ENCODE peak calls at places on chromosomes 2 and 18, in seven cellular contexts. F is astrocyte, B is transverse colon, V is lower leg skin, E is fibroblast of lung, Q is AG04450, I is PC-9. W is an unnamed sample.

GRCh38 chr2:120702751-120703150 is 32.9 kb upstream of the GLI2 start:
- DNase-seq in V (no peak), Q (no peak), E (no peak), I (no peak), B (no peak), F (no peak), W (no peak)

GRCh38 chr2:95728878-95729511 is 137.2 kb downstream of the TRIM43 start:
- DNase-seq in Q (peak; percentile 79), V (no peak), B (peak; percentile 69), F (peak; percentile 67), E (peak; percentile 93), I (peak; percentile 82), W (peak; percentile 15)

GRCh38 chr2:235078914-235079472 is 127.2 kb downstream of the SH3BP4 start:
- DNase-seq in V (peak; percentile 13), F (no peak), I (no peak), E (no peak), Q (no peak), B (no peak), W (no peak)

GRCh38 chr2:212845941-212846340 is 305.5 kb downstream of the IKZF2 start:
- DNase-seq in Q (peak; percentile 27), V (no peak), B (no peak), I (no peak), F (peak; percentile 76), E (peak; percentile 76), W (no peak)

GRCh38 chr18:68928762-68929675 is 131.1 kb downstream of the CCDC102B start:
- DNase-seq in E (no peak), F (no peak), B (no peak), Q (no peak), I (no peak), V (no peak), W (no peak)

GRCh38 chr2:230472619-230473018 is 56.6 kb downstream of the SP100 start:
- DNase-seq in I (peak; percentile 39), E (peak; percentile 37), B (no peak), Q (no peak), F (peak; percentile 71), V (no peak), W (peak; percentile 38)

GRCh38 chr2:219225350-219225749 is 4.1 kb downstream of the ATG9A start:
- DNase-seq in E (no peak), F (no peak), Q (no peak), I (no peak), B (no peak), V (no peak), W (no peak)

GRCh38 chr2:96819101-96819875 is 3.2 kb downstream of the CNNM3 start:
- DNase-seq in Q (no peak), F (no peak), I (no peak), E (no peak), V (no peak), B (peak; percentile 81), W (no peak)

GRCh38 chr2:139411236-139411635 is 631.0 kb upstream of the NXPH2 start:
- DNase-seq in I (no peak), E (no peak), V (no peak), F (no peak), B (no peak), Q (no peak), W (no peak)

GRCh38 chr2:3759766-3760165 is 56.4 kb downstream of the DCDC2C start:
- DNase-seq in Q (no peak), F (no peak), I (no peak), E (no peak), V (no peak), B (no peak), W (no peak)

GRCh38 chr18:73577365-73577764 is 570.3 kb downstream of the FBXO15 start:
- DNase-seq in B (no peak), V (no peak), Q (peak; percentile 6), E (peak; percentile 35), F (peak; percentile 53), I (no peak), W (no peak)

GRCh38 chr2:240711701-240712100 is 20.0 kb downstream of the AQP12A start:
- DNase-seq in Q (no peak), V (no peak), F (no peak), E (no peak), B (no peak), I (no peak), W (no peak)

GRCh38 chr2:43604674-43605073 is 8.8 kb upstream of the THADA start:
- DNase-seq in F (no peak), Q (no peak), V (no peak), I (no peak), B (no peak), E (no peak), W (no peak)

GRCh38 chr2:43605851-43606250 is 10.0 kb upstream of the THADA start:
- DNase-seq in V (no peak), E (peak; percentile 22), B (no peak), I (no peak), F (no peak), Q (no peak), W (no peak)

GRCh38 chr2:43610361-43610760 is 14.5 kb upstream of the THADA start:
- DNase-seq in F (no peak), V (no peak), Q (no peak), B (no peak), E (no peak), I (no peak), W (no peak)

GRCh38 chr2:43609304-43609883 is 13.6 kb upstream of the THADA start:
- DNase-seq in F (no peak), Q (no peak), V (no peak), E (peak; percentile 62), B (peak; percentile 21), I (peak; percentile 49), W (no peak)

DNA sequence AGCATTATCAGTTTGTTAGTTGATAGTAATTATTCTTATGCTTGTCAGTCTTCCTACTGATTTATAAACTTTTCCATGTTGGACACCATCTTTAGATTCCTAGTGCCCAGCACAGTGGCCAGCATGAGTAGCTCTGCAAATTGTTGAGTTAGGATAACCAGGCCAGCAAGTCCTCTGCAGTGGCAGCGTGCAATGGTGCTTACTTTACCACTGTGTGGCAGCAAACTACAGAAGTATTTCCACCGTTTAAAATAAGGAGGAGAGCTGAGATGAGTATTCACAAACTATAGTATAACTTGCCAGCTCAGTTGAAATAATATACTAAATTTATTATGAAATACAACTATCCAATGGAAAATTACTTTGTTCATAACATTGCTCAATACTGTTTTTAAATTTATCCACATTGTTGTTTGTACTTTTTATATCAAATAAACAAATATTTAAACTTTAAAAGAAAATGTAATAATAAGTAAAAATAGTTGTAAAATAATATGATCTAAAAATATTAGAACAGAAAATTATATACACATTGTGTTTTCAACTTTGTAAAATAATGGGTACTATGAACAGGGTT is 9.3 kb upstream of the THADA start:
- DNase-seq in V (no peak), F (peak; percentile 39), E (peak; percentile 77), I (peak; percentile 53), B (peak; percentile 14), Q (no peak), W (no peak)
- TF ChIP-seq CTCF in V (no peak), F (peak; percentile 72), E (peak; percentile 73), I (peak; percentile 73), B (peak; percentile 19), Q (peak; percentile 74), W (peak; percentile 41)

GRCh38 chr2:26785431-26786206 is at the start of gene CENPA:
- DNase-seq in V (peak; percentile 100), I (peak; percentile 99), E (peak; percentile 100), B (peak; percentile 98), Q (peak; percentile 99), F (peak; percentile 99), W (peak; percentile 99)

GRCh38 chr2:26786207-26787023 is 559 bp downstream of the CENPA start:
- DNase-seq in F (no peak), I (no peak), Q (no peak), E (peak; percentile 17), V (no peak), B (no peak), W (no peak)

GRCh38 chr2:26782876-26783704 is 2.8 kb upstream of the CENPA start:
- DNase-seq in F (no peak), V (no peak), Q (no peak), I (no peak), E (no peak), B (peak; percentile 67), W (no peak)

GRCh38 chr2:26780203-26780760 is 5.6 kb upstream of the CENPA start:
- DNase-seq in I (no peak), V (no peak), E (no peak), F (no peak), B (no peak), Q (no peak), W (no peak)

DNA sequence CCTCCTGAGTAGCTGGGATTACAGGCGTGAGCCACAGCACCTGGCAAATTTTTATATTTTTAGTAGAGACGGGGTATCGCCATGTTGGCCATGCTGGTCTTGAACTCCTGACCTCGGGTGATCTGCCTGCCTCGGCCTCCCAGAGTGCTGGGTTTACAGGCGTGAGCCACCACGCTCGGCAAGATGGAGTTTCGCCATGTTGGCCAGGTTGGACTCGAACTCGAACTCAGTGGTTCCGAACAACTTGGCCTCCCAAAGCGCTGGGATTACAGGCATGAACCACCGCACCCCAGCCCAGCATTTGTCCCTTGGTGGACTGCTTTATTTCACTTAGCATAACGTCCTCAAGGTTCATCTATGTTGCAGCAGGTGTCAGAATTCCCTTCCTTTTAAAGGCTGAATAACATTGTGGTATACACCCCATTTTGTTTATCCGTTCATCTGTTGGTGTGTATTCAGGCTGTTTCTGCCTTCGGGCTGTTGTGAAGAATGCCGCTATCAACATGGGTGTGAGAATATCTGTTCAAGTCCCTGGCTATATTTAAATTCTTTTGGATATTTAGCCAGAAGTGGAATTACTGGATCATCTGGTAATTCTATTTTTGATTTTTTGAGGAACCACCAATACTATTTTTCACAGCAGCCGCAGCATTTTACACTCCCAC is 1.2 kb upstream of the CENPA start:
- DNase-seq in Q (no peak), F (no peak), V (no peak), E (no peak), B (no peak), I (peak; percentile 71), W (no peak)
- H3K4me3 ChIP-seq in Q (no peak overlapping the region), F (no peak overlapping the region), V (no peak overlapping the region), E (peak overlapping the region; percentile 75), B (no peak overlapping the region), I (peak overlapping the region; percentile 53), W (no peak overlapping the region)

GRCh38 chr18:31101148-31102019 is 837 bp downstream of the DSC2 start:
- DNase-seq in F (no peak), V (peak; percentile 91), E (peak; percentile 3), Q (no peak), B (peak; percentile 73), I (no peak), W (no peak)
- TF ChIP-seq CTCF in F (no peak), V (no peak), E (no peak), Q (no peak), B (no peak), I (no peak), W (no peak)

GRCh38 chr2:236665130-236665529 is 95.5 kb downstream of the ACKR3 start:
- DNase-seq in E (no peak), I (peak; percentile 65), Q (no peak), V (no peak), F (no peak), B (no peak), W (no peak)

GRCh38 chr2:236663267-236663666 is 93.6 kb downstream of the ACKR3 start:
- DNase-seq in E (peak; percentile 40), Q (no peak), I (no peak), F (peak; percentile 77), V (peak; percentile 92), B (peak; percentile 52), W (no peak)

GRCh38 chr2:236665572-236666118 is 96.0 kb downstream of the ACKR3 start:
- DNase-seq in V (no peak), B (no peak), E (no peak), Q (no peak), F (peak; percentile 42), I (peak; percentile 51), W (no peak)

GRCh38 chr2:236663671-236664101 is 94.1 kb downstream of the ACKR3 start:
- DNase-seq in Q (no peak), I (peak; percentile 25), E (peak; percentile 48), B (no peak), V (peak; percentile 89), F (peak; percentile 93), W (no peak)

GRCh38 chr2:236664131-236664530 is 94.5 kb downstream of the ACKR3 start:
- DNase-seq in I (no peak), B (no peak), E (no peak), F (no peak), Q (no peak), V (no peak), W (no peak)
- H3K4me3 ChIP-seq in I (no peak overlapping the region), B (no peak overlapping the region), E (no peak overlapping the region), F (no peak overlapping the region), Q (no peak overlapping the region), V (no peak overlapping the region), W (no peak overlapping the region)

W was measured in GM12864.